ENCODE peak calls at places on chromosomes 4 and X, in eight cellular contexts. T is tibial nerve, Z is IMR-90, D is foreskin fibroblast, X is brain microvascular endothelial cell, K is NB4, A is stomach, R is heart right ventricle. N is an unnamed sample.

GRCh38 chrX:107674480-107675364 is 46.4 kb downstream of the PRPS1 start:
- DNase-seq in T (peak), Z (no peak), D (peak), X (peak), K (peak), A (peak), R (peak), N (no peak)

GRCh38 chrX:110858565-110858964 is 62.9 kb upstream of the CHRDL1 start:
- DNase-seq in T (no peak), Z (no peak), D (no peak), X (no peak), K (no peak), A (no peak), R (no peak), N (no peak)

GRCh38 chr4:176780995-176781738 is 11.6 kb downstream of the VEGFC start:
- DNase-seq in T (no peak), Z (no peak), D (no peak), X (no peak), K (no peak), A (no peak), R (no peak), N (no peak)

GRCh38 chr4:22932326-22932725 is 239.6 kb downstream of the GBA3 start:
- DNase-seq in T (no peak), Z (no peak), D (no peak), X (no peak), K (no peak), A (peak), R (peak), N (no peak)

GRCh38 chr4:86307432-86307831 is 52.4 kb downstream of the MAPK10 start:
- DNase-seq in T (no peak), Z (no peak), D (peak), X (no peak), K (no peak), A (no peak), R (no peak), N (no peak)

GRCh38 chrX:19721726-19722370 is 165.6 kb downstream of the SH3KBP1 start:
- DNase-seq in T (no peak), Z (no peak), D (no peak), X (no peak), K (no peak), A (no peak), R (no peak), N (no peak)

GRCh38 chr4:29277381-29277780 is 1442.8 kb upstream of the PCDH7 start:
- DNase-seq in T (no peak), Z (peak), D (peak), X (peak), K (no peak), A (no peak), R (no peak), N (no peak)

GRCh38 chrX:41895826-41896225 is 27.5 kb downstream of the CASK start:
- DNase-seq in T (no peak), Z (peak), D (no peak), X (no peak), K (no peak), A (no peak), R (no peak), N (no peak)

GRCh38 chr4:26583865-26584652 is at the start of gene TBC1D19:
- DNase-seq in T (peak), Z (peak), D (peak), X (peak), K (peak), A (peak), R (peak), N (peak)

DNA sequence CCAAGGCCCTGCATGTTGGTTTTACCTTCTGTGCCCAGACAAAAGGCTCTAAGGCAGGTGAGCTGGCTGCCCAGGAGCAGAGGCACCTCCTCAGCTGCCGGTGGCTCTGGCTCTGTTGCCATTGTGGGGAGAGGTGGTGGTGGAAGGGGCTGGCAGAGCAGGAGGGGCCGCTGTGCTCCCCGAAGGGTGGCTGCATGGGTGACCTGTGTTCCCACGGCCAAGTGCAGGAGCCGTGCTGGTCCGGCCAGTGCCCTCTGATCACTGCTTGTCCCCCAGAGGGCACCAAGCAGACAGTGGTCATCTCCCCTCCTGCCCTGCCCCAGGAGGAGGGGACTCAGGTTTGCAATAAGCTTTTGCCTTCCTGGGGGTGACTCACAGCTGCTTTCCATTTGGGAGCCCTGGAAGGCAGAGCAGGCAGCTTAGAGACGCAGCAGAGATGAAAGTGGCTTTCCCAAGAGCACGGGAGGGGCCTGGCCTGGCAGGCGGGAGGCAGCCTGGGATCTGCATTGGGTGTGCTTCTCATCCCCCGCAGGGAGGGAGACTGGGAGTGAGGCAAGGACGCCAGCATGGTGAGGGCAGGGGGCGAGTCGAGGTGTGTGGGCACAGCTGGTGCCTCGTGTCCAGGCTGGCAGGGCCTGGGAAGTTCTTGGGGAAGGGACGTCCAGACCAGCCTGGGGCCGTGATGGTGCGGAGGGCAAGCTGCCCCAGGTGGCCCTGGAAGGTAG is 28.7 kb downstream of the DOK7 start:
- DNase-seq in T (no peak), Z (peak), D (peak), X (peak), K (no peak), A (no peak), R (no peak), N (no peak)
- TF ChIP-seq CTCF in T (no peak), Z (no peak), D (no peak), X (no peak), K (no peak), A (no peak), R (no peak), N (no peak)

GRCh38 chrX:153593811-153594500 is 5.0 kb downstream of the CCNQ start:
- DNase-seq in T (no peak), Z (no peak), D (no peak), X (no peak), K (no peak), A (no peak), R (no peak), N (no peak)

GRCh38 chrX:153597351-153597750 is 1.6 kb downstream of the CCNQ start:
- DNase-seq in T (no peak), Z (no peak), D (no peak), X (no peak), K (peak), A (no peak), R (no peak), N (no peak)

GRCh38 chrX:153598541-153599191 is at the start of gene CCNQ:
- DNase-seq in T (no peak), Z (peak), D (no peak), X (no peak), K (peak), A (peak), R (no peak), N (no peak)

GRCh38 chrX:153595387-153595786 is 3.6 kb downstream of the CCNQ start:
- DNase-seq in T (no peak), Z (no peak), D (no peak), X (no peak), K (no peak), A (no peak), R (no peak), N (no peak)

GRCh38 chrX:153595859-153596857 is 2.8 kb downstream of the CCNQ start:
- DNase-seq in T (no peak), Z (no peak), D (no peak), X (no peak), K (peak), A (no peak), R (no peak), N (no peak)
- H3K4me3 ChIP-seq in T (no peak), Z (no peak), D (no peak), X (no peak), K (no peak), A (no peak), R (no peak), N (no peak)

DNA sequence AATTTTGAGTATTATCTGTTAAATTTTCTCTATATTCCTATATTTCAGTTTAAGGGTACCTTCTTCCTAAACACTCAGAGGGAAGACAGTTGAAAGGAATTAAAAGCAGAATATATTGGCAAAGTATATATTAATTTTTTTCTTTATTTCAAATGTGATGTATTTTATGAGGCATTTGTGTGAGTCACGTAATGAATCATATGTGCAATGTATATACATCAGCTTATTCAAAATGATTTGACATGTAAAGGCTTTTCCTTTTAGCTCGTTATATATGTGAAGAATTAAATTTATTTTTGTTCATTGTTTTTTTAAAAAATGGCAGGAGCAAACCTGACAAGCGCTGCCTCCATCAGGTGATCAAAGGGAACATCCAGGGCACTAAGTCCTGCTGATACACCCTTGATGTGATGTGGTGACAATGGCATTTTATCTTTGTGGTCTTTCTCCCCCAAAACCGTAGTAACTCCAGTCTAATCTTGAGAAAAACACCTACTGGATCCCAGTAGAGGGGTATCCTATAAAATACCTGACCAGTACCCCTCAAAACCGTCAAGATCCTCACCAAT is 8.9 kb downstream of the WWC2 start:
- DNase-seq in T (no peak), Z (peak), D (no peak), X (no peak), K (no peak), A (no peak), R (no peak), N (no peak)
- TF ChIP-seq CTCF in T (no peak), Z (no peak), D (no peak), X (no peak), K (no peak), A (no peak), R (no peak), N (no peak)

DNA sequence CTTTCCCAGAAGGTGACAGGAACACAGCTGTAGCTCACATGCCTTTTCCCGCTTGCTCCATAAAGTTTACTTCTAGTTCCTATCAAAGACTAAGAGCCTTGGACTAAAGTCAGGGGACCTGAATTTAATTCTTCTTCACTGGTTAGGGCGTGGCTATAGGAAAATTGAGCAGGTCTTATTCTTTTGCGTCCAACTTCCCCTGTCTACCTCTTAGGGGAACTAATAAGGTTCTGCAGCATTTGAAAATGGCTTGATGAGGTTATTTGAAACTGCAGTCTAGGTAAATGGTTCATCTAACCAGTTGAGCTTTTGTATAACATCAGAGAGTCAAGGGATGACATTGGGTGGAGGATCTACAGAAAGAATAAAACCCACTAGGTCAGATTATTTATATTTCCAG is 2.6 kb downstream of the ARHGAP10 start:
- DNase-seq in T (no peak), Z (no peak), D (no peak), X (no peak), K (no peak), A (no peak), R (no peak), N (no peak)
- H3K4me3 ChIP-seq in T (peak), Z (peak), D (peak), X (no peak), K (no peak), A (peak), R (peak), N (peak)

DNA sequence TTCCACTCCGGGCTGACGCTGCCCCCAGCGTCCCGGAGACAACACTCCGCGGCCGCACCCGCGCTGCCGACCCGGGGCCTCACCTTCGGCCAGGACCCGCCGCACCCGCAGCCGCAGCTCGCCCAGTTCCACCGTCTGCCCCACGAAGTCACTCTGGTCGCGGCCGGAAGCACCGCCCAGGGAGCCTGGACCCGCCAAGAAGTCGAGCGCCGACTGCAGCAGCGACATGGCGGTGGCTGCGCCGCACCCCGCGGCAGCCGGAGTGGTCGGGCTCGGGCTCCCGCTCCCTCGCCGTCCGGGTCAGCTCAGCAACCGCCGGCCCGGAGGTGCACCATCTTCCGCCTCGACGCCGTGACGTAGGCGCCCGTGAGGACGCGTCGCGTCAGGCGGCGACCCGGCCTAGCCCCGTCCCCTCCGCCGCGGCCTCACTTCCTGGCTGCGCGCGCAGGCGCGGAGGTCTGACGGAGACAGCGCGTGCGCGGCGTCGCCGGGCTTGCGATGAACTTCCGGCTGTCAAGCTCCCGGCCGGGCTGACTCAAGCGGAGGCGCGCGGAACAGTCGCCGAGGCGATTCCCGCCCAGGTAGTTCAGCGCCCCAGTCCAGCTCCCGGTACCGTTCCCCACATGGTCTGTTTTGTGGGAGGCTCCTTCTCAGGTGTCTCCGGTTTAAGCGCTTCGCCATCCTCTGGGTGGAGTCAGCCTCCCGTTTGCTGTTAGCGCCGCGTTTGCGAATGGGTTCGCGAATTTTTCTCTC is at the start of the genes GAK and TMEM175:
- DNase-seq in T (peak), Z (peak), D (peak), X (peak), K (peak), A (peak), R (peak), N (peak)
- TF ChIP-seq CTCF in T (peak), Z (no peak), D (no peak), X (no peak), K (no peak), A (no peak), R (no peak), N (no peak)

DNA sequence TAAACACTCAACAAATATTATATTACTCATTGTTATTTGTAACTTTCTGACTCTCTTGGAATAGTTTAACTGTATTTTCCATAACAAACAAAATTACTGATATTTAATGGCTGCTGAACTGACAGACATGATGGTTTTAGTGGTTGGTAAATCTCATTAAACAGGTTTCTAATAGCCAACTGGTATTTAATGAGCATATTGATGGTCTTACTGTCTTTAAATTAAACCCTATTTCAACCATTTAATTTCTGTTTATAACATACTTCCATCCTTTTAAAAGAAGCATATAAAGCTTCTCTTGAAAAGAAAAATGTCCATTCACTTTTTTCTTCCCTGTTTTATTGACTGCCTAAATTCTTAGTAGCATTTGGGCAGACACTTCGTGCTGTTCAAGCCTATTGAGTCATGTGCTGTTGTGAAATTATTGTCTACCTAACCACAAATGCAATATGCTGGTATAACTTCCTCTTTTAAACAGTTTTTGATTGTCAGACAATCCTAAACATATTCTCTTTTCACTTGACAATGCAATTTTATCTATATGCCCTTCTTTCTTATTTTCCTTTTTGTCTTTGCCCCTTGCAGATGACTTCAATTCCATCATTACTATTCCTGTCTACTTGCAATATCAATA is 163.9 kb upstream of the SLC7A11 start:
- DNase-seq in T (no peak), Z (peak), D (peak), X (peak), K (peak), A (no peak), R (no peak), N (peak)
- H3K4me3 ChIP-seq in T (no peak), Z (no peak), D (no peak), X (no peak), K (peak), A (no peak), R (no peak), N (no peak)

GRCh38 chr4:70531981-70532380 is 13.6 kb downstream of the AMTN start:
- DNase-seq in T (no peak), Z (no peak), D (no peak), X (no peak), K (no peak), A (no peak), R (no peak), N (no peak)
- TF ChIP-seq CTCF in T (no peak), Z (no peak), D (no peak), X (peak), K (no peak), A (no peak), R (no peak), N (peak)

GRCh38 chr4:159016527-159017137 is 86.2 kb upstream of the RAPGEF2 start:
- DNase-seq in T (no peak), Z (peak), D (no peak), X (no peak), K (no peak), A (no peak), R (no peak), N (no peak)

GRCh38 chr4:159014896-159015295 is 88.0 kb upstream of the RAPGEF2 start:
- DNase-seq in T (no peak), Z (no peak), D (no peak), X (no peak), K (no peak), A (no peak), R (no peak), N (no peak)

GRCh38 chr4:159017323-159018036 is 85.4 kb upstream of the RAPGEF2 start:
- DNase-seq in T (no peak), Z (no peak), D (no peak), X (no peak), K (peak), A (no peak), R (no peak), N (no peak)

GRCh38 chr4:159013692-159014091 is 89.2 kb upstream of the RAPGEF2 start:
- DNase-seq in T (no peak), Z (no peak), D (no peak), X (no peak), K (no peak), A (no peak), R (no peak), N (no peak)

GRCh38 chr4:159015862-159016261 is 87.0 kb upstream of the RAPGEF2 start:
- DNase-seq in T (no peak), Z (peak), D (no peak), X (no peak), K (no peak), A (no peak), R (no peak), N (no peak)
- H3K4me3 ChIP-seq in T (no peak), Z (no peak), D (no peak), X (no peak), K (no peak), A (no peak), R (no peak), N (no peak)

DNA sequence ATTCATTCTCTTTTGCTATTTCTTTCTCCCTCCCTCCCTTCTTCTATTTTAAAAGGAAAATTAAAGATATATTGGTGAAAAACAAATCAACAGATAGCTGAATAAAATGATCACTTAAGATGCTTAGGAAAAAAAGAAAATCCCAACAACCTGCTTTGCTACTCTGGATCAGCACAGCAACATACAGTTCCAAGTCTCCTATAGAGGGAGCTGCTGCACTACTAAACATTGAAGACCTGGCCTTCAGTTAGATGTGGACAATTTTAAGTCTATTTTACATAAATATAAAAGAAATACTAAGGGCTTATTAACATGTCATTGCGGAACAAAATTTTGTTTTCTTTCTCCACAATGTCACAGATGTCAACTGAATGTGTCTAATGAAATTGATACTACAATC is 226.4 kb downstream of the MAGEB5 start:
- DNase-seq in T (no peak), Z (peak), D (no peak), X (peak), K (peak), A (no peak), R (no peak), N (no peak)
- TF ChIP-seq CTCF in T (no peak), Z (peak), D (peak), X (peak), K (peak), A (no peak), R (peak), N (no peak)

GRCh38 chr4:93852680-93853079 is 24.1 kb downstream of the ATOH1 start:
- DNase-seq in T (no peak), Z (no peak), D (no peak), X (no peak), K (no peak), A (no peak), R (no peak), N (no peak)

GRCh38 chr4:93855926-93856325 is 27.4 kb downstream of the ATOH1 start:
- DNase-seq in T (no peak), Z (no peak), D (no peak), X (no peak), K (no peak), A (no peak), R (no peak), N (no peak)
- H3K4me3 ChIP-seq in T (no peak), Z (no peak), D (no peak), X (no peak), K (no peak), A (no peak), R (no peak), N (no peak)

N was measured in GM12864.